ENCODE peak calls at places on chromosome 5, in five cellular contexts. A is right atrium auricular region, R is neural progenitor cell, Z is endodermal cell, X is cardiac muscle cell. U is an unnamed sample.

GRCh38 chr5:173866249-173867172 is 21.6 kb upstream of the CPEB4 start:
- DNase-seq in Z (no peak), A (no peak), R (peak; percentile 20), X (no peak), U (no peak)

GRCh38 chr5:79070002-79070567 is 518 bp downstream of the BHMT2 start:
- DNase-seq in R (no peak), A (no peak), X (no peak), Z (no peak), U (peak; percentile 42)

GRCh38 chr5:52827815-52828214 is 40.1 kb downstream of the ITGA1 start:
- DNase-seq in R (no peak), A (no peak), X (no peak), Z (no peak), U (no peak)

GRCh38 chr5:136087961-136088871 is 44.4 kb upstream of the SMAD5 start:
- DNase-seq in Z (peak; percentile 47), X (no peak), A (peak; percentile 84), R (no peak), U (no peak)

GRCh38 chr5:121783700-121784099 is 68.0 kb upstream of the FTMT start:
- DNase-seq in X (no peak), Z (no peak), A (no peak), R (no peak), U (no peak)

GRCh38 chr5:158390556-158390955 is 531.6 kb upstream of the CLINT1 start:
- DNase-seq in X (no peak), R (no peak), A (no peak), Z (no peak), U (no peak)

GRCh38 chr5:130335116-130335515 is 430.9 kb downstream of the CHSY3 start:
- DNase-seq in Z (no peak), A (no peak), R (no peak), X (no peak), U (no peak)

GRCh38 chr5:29790281-29790680 is 1403.2 kb upstream of the CDH6 start:
- DNase-seq in Z (no peak), X (no peak), R (no peak), A (no peak), U (no peak)

GRCh38 chr5:55063220-55063863 is 39.1 kb upstream of the GZMA start:
- DNase-seq in A (no peak), Z (no peak), R (no peak), X (no peak), U (no peak)

GRCh38 chr5:1476181-1476966 is 31.1 kb upstream of the SLC6A3 start:
- DNase-seq in R (no peak), Z (no peak), A (no peak), X (no peak), U (peak; percentile 11)

GRCh38 chr5:61207884-61208283 is 45.6 kb upstream of the SMIM15 start:
- DNase-seq in A (no peak), R (no peak), Z (no peak), X (no peak), U (no peak)

GRCh38 chr5:75668988-75669760 is 48.1 kb downstream of the POC5 start:
- DNase-seq in Z (no peak), X (no peak), R (no peak), A (no peak), U (peak; percentile 76)

GRCh38 chr5:168092786-168093185 is 198.7 kb upstream of the WWC1 start:
- DNase-seq in R (no peak), X (no peak), A (no peak), Z (no peak), U (no peak)

GRCh38 chr5:71475788-71476384 is 20.4 kb downstream of the BDP1 start:
- DNase-seq in X (peak; percentile 30), R (peak; percentile 80), A (no peak), Z (no peak), U (no peak)

GRCh38 chr5:45385321-45386058 is 310.7 kb downstream of the HCN1 start:
- DNase-seq in A (no peak), X (no peak), R (no peak), Z (no peak), U (peak; percentile 74)

GRCh38 chr5:395921-396714 is 46.9 kb upstream of the EXOC3 start:
- DNase-seq in R (no peak), A (no peak), Z (no peak), X (no peak), U (no peak)

GRCh38 chr5:15034379-15034778 is 162.8 kb upstream of the ANKH start:
- DNase-seq in A (no peak), Z (no peak), X (no peak), R (no peak), U (no peak)

GRCh38 chr5:2532809-2533208 is 218.7 kb downstream of the IRX2 start:
- DNase-seq in R (no peak), A (peak; percentile 44), X (no peak), Z (no peak), U (no peak)

GRCh38 chr5:168342151-168342825 is 50.8 kb downstream of the WWC1 start:
- DNase-seq in A (no peak), R (no peak), X (no peak), Z (no peak), U (no peak)

GRCh38 chr5:101390317-101390908 is 487.3 kb upstream of the ST8SIA4 start:
- DNase-seq in Z (peak; percentile 61), A (no peak), R (peak; percentile 82), X (peak; percentile 49), U (peak; percentile 33)

GRCh38 chr5:134585966-134586365 is 46.7 kb downstream of the SAR1B start:
- DNase-seq in Z (peak; percentile 41), X (no peak), A (no peak), R (no peak), U (no peak)

GRCh38 chr5:17327048-17327447 is 109.6 kb downstream of the BASP1 start:
- DNase-seq in Z (no peak), X (peak; percentile 83), R (no peak), A (no peak), U (no peak)

GRCh38 chr5:65821966-65822365 is 100.0 kb downstream of the NLN start:
- DNase-seq in X (no peak), R (no peak), A (no peak), Z (no peak), U (no peak)

GRCh38 chr5:65825388-65826328 is 100.7 kb upstream of the ERBIN start:
- DNase-seq in A (no peak), X (no peak), Z (no peak), R (no peak), U (no peak)

GRCh38 chr5:65822696-65823095 is 100.7 kb downstream of the NLN start:
- DNase-seq in R (no peak), X (no peak), A (no peak), Z (no peak), U (no peak)

GRCh38 chr5:65823820-65824445 is 101.9 kb downstream of the NLN start:
- DNase-seq in Z (no peak), A (no peak), X (no peak), R (no peak), U (no peak)

GRCh38 chr5:65823174-65823573 is 101.2 kb downstream of the NLN start:
- DNase-seq in A (no peak), Z (no peak), R (no peak), X (no peak), U (no peak)
- H3K4me1 ChIP-seq in A (no peaks in the 10 kb centered on the region), Z (no peaks in the 10 kb centered on the region), R (peaks cover 8% of the 10 kb centered on the region), X (peaks cover under 1% of the 10 kb centered on the region), U (no peaks in the 10 kb centered on the region)

GRCh38 chr5:172102251-172102870 is 85.7 kb downstream of the STK10 start:
- DNase-seq in R (no peak), X (peak; percentile 19), Z (no peak), A (no peak), U (no peak)
- H3K4me1 ChIP-seq in R (peaks cover 21% of the 10 kb centered on the region), X (no peaks in the 10 kb centered on the region), Z (no peaks in the 10 kb centered on the region), A (no peaks in the 10 kb centered on the region), U (no peaks in the 10 kb centered on the region)

GRCh38 chr5:139566611-139567010 is 5.5 kb downstream of the UBE2D2 start:
- DNase-seq in X (no peak), Z (no peak), A (no peak), R (no peak), U (no peak)
- H3K4me1 ChIP-seq in X (peaks cover 32% of the 10 kb centered on the region), Z (peaks cover 4% of the 10 kb centered on the region), A (no peaks in the 10 kb centered on the region), R (peaks cover 12% of the 10 kb centered on the region), U (no peaks in the 10 kb centered on the region)

DNA sequence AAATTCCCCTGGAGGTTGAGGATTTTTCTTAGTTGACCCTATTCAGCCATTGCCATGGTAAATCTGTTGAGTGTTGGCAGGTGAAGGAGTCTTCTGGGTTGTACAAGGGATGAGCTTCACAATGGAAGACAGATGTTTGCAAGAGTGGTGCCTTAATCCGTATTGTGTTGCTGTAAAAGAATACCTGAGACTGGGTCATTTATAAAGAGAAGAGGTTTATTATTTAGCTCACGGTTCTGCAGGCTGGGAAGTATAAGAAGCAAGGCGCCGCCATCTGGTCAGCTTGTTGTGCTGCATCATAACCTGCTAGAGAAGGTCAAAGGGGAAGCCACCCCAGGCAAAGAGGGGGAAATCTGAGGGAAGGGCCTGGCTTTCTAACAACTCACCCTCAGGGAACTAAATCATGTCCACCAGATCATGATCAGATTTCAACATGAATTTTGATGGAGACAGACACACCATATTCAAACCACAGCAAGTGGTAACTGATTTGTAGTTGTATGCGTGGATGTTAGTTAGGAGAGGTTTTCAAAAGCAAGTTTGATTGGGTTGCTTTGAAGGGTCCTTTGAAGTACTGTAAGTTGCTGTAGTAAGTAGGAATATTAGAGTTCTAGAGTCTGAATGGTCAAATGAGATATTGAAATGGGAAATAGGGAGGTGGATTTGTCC is 2.5 kb downstream of the TNPO1 start:
- DNase-seq in A (peak; percentile 83), R (peak; percentile 85), Z (peak; percentile 88), X (peak; percentile 82), U (peak; percentile 79)
- H3K4me1 ChIP-seq in A (no peaks in the 10 kb centered on the region), R (peaks cover 30% of the 10 kb centered on the region), Z (peaks cover 3% of the 10 kb centered on the region), X (peaks cover 27% of the 10 kb centered on the region), U (peaks cover 2% of the 10 kb centered on the region)

GRCh38 chr5:151212361-151212899 is 11.5 kb downstream of the CCDC69 start:
- DNase-seq in R (no peak), A (peak; percentile 55), X (no peak), Z (peak; percentile 22), U (no peak)
- H3K4me1 ChIP-seq in R (peaks cover 6% of the 10 kb centered on the region), A (no peaks in the 10 kb centered on the region), X (peaks cover 30% of the 10 kb centered on the region), Z (no peaks in the 10 kb centered on the region), U (no peaks in the 10 kb centered on the region)

DNA sequence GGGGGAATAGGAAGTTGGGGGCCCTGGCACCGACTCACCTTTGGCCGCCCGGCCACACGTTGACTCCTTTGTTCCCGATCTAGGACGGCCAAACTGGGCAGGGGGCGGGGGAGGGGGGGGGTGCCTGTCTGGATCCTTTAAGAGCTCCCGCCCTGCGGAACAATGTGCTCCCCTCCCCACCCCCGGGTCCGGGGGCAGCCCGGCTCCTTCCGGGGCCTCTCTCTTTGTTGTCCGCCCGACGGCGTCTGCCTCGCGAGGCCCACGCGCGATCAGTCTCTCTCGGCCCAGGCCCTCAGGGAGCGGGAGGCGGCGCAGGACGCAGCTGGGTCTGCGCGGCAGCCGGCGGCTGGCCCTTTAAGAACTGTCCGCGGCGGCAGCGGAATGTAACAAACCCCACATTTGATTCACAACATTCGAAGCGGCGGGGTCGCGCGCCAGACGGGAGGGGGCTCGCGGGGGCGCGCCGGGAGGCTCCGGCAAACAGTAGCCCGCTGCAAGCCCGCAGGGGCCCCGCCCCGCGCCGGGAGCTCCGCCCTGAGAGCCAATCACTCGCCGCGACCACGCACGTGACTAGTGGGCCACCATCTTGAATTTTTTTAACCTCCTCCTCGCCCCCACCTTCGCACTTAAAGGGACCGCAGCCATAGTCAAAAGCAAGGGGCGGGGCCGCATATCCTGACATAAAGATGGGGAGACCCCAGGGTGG is at the start of gene RNF44:
- DNase-seq in R (peak; percentile 99), Z (peak; percentile 99), X (peak; percentile 97), A (peak; percentile 99), U (peak; percentile 99)
- H3K4me1 ChIP-seq in R (peaks cover 25% of the 10 kb centered on the region), Z (peaks cover 22% of the 10 kb centered on the region), X (peaks cover 34% of the 10 kb centered on the region), A (no peaks in the 10 kb centered on the region), U (peaks cover 28% of the 10 kb centered on the region)